ENCODE peak calls at places on chromosome 18, in eight cellular contexts. E is cerebellum, O is NCI-H1417, L is T-helper 9 cell, P is GF-D8, M is WTC11, W is coronary artery, D is GM23338. Z is an unnamed sample.

GRCh38 chr18:6747646-6748045 is 18.1 kb downstream of the ARHGAP28 start:
- DNase-seq in E (no peak), O (no peak), L (no peak), P (no peak), M (no peak), W (no peak), D (no peak), Z (no peak)

GRCh38 chr18:74589021-74589420 is 8.6 kb upstream of the ZNF407 start:
- DNase-seq in E (no peak), O (no peak), L (no peak), P (peak), M (no peak), W (no peak), D (no peak), Z (no peak)

GRCh38 chr18:48842259-48843061 is 108.3 kb downstream of the SMAD7 start:
- DNase-seq in E (no peak), O (no peak), L (peak), P (no peak), M (no peak), W (no peak), D (no peak), Z (no peak)

GRCh38 chr18:27839141-27839540 is 337.8 kb downstream of the CDH2 start:
- DNase-seq in E (no peak), O (no peak), L (no peak), P (no peak), M (no peak), W (no peak), D (no peak), Z (no peak)

GRCh38 chr18:25786778-25787177 is 303.6 kb downstream of the SS18 start:
- DNase-seq in E (no peak), O (no peak), L (no peak), P (no peak), M (no peak), W (no peak), D (no peak), Z (no peak)

GRCh38 chr18:46042571-46043123 is 29.4 kb downstream of the PSTPIP2 start:
- DNase-seq in E (no peak), O (no peak), L (no peak), P (peak), M (no peak), W (no peak), D (peak), Z (no peak)

GRCh38 chr18:51447351-51447896 is 249.9 kb upstream of the MEX3C start:
- DNase-seq in E (no peak), O (peak), L (no peak), P (no peak), M (peak), W (no peak), D (peak), Z (no peak)

GRCh38 chr18:7021994-7022840 is 95.4 kb downstream of the LAMA1 start:
- DNase-seq in E (peak), O (peak), L (no peak), P (peak), M (no peak), W (no peak), D (no peak), Z (no peak)

GRCh38 chr18:61187971-61188370 is 145.3 kb upstream of the CDH20 start:
- DNase-seq in E (no peak), O (no peak), L (no peak), P (no peak), M (no peak), W (no peak), D (no peak), Z (no peak)

GRCh38 chr18:76491436-76491800 is 3.6 kb downstream of the ZNF516 start:
- DNase-seq in E (peak), O (peak), L (peak), P (peak), M (peak), W (no peak), D (peak), Z (peak)

GRCh38 chr18:73756256-73757091 is 391.2 kb downstream of the FBXO15 start:
- DNase-seq in E (no peak), O (peak), L (no peak), P (no peak), M (no peak), W (no peak), D (no peak), Z (no peak)

GRCh38 chr18:60892855-60893254 is 440.4 kb upstream of the CDH20 start:
- DNase-seq in E (no peak), O (no peak), L (no peak), P (no peak), M (no peak), W (no peak), D (no peak), Z (no peak)

GRCh38 chr18:49021433-49022129 is 70.8 kb upstream of the SMAD7 start:
- DNase-seq in E (no peak), O (peak), L (no peak), P (peak), M (peak), W (peak), D (peak), Z (no peak)

GRCh38 chr18:58541789-58542425 is 87.0 kb downstream of the ALPK2 start:
- DNase-seq in E (no peak), O (no peak), L (peak), P (peak), M (no peak), W (no peak), D (no peak), Z (no peak)

GRCh38 chr18:3306391-3306790 is 44.5 kb downstream of the MYL12B start:
- DNase-seq in E (no peak), O (no peak), L (no peak), P (no peak), M (no peak), W (no peak), D (no peak), Z (no peak)

GRCh38 chr18:37403100-37403781 is 162.4 kb downstream of the CELF4 start:
- DNase-seq in E (no peak), O (peak), L (no peak), P (no peak), M (no peak), W (no peak), D (no peak), Z (no peak)

GRCh38 chr18:58611471-58612131 is 17.3 kb downstream of the ALPK2 start:
- DNase-seq in E (no peak), O (no peak), L (no peak), P (no peak), M (peak), W (no peak), D (peak), Z (no peak)

GRCh38 chr18:74378179-74378682 is 62.6 kb downstream of the C18orf63 start:
- DNase-seq in E (no peak), O (no peak), L (no peak), P (peak), M (no peak), W (peak), D (no peak), Z (no peak)

GRCh38 chr18:51039138-51040112 is 9.4 kb downstream of the SMAD4 start:
- DNase-seq in E (no peak), O (no peak), L (no peak), P (no peak), M (peak), W (no peak), D (peak), Z (no peak)

Z was measured in NCI-H1436.